ENCODE peak calls at places on chromosomes 7 and 10, in four cellular contexts. Z is tibial artery; U is left lung; R is CD8-positive, alpha-beta T cell. M is an unnamed sample. For H3K4me1 and H3K9me3, the result is how much of the 10 kb centered on the place peaks cover.

GRCh38 chr10:46227571-46228075 is 59.2 kb upstream of the ANTXRL start:
- DNase-seq in Z (peak), U (no peak), R (no peak), M (no peak)

GRCh38 chr10:22704348-22705341 is 9.7 kb downstream of the PIP4K2A start:
- DNase-seq in Z (no peak), R (no peak), U (no peak), M (no peak)

GRCh38 chr10:122141821-122142651 is 129.1 kb upstream of the BTBD16 start:
- DNase-seq in Z (peak), U (no peak), R (no peak), M (peak)

GRCh38 chr10:73899401-73899780 is 11.5 kb upstream of the PLAU start:
- DNase-seq in Z (no peak), R (no peak), U (no peak), M (no peak)

GRCh38 chr7:152050547-152050971 is 25.1 kb downstream of the GALNT11 start:
- DNase-seq in R (no peak), U (no peak), Z (no peak), M (no peak)

GRCh38 chr7:106878748-106879439 is 13.8 kb downstream of the PIK3CG start:
- DNase-seq in Z (no peak), U (no peak), R (no peak), M (no peak)

GRCh38 chr10:132756591-132756990 is 29.4 kb downstream of the NKX6-2 start:
- DNase-seq in R (no peak), U (no peak), Z (no peak), M (no peak)

GRCh38 chr7:128742206-128742605 is 3.0 kb downstream of the CALU start:
- DNase-seq in Z (no peak), R (no peak), U (no peak), M (no peak)

GRCh38 chr7:127253289-127254162 is 785 bp upstream of the GRM8 start:
- DNase-seq in U (peak), Z (peak), R (peak), M (peak)

GRCh38 chr7:103594186-103594585 is 148.2 kb upstream of the SLC26A5 start:
- DNase-seq in R (no peak), Z (no peak), U (no peak), M (no peak)

GRCh38 chr7:8442814-8443304 is 9.4 kb downstream of the NXPH1 start:
- DNase-seq in U (peak), R (no peak), Z (no peak), M (peak)

GRCh38 chr7:93711926-93712325 is 137.4 kb upstream of the CALCR start:
- DNase-seq in R (no peak), U (no peak), Z (no peak), M (no peak)

GRCh38 chr7:22667187-22667561 is 59.8 kb upstream of the IL6 start:
- DNase-seq in U (no peak), Z (no peak), R (no peak), M (no peak)
- H3K4me1 ChIP-seq in U (under half), Z (under half), R (under half), M (under half)

DNA sequence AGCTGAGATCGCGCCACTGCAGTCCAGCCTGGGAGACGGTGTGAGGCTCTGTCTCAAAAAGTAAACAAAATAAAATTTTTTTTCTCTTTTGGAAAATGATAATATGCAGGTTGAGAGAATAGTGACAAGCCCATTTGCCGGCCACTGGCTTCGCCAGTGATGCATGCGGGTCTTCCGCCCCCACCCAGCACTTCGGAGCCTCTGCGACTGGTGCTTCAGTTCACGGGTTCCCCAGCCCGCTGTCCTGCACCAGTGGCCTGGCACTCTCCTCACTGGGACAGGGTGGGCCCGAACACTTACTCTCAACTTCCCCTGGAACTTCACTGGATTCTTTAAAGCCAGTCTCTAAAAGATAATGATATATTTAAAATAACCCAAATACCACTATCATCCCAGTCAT is 2.7 kb downstream of the SUN1 start:
- DNase-seq in Z (no peak), R (no peak), U (no peak), M (no peak)
- H3K27ac ChIP-seq in Z (peak), R (no peak), U (no peak), M (peak)

GRCh38 chr7:28076421-28077163 is 104.0 kb downstream of the JAZF1 start:
- DNase-seq in Z (no peak), R (no peak), U (no peak), M (no peak)
- H3K9me3 ChIP-seq in Z (under half), R (under half), U (under half), M (under half)

GRCh38 chr10:6069101-6069931 is 7.1 kb upstream of the IL2RA start:
- DNase-seq in R (no peak), Z (peak), U (peak), M (no peak)
- H3K4me1 ChIP-seq in R (under half), Z (under half), U (under half), M (under half)

GRCh38 chr10:63711866-63712716 is 190.9 kb downstream of the REEP3 start:
- DNase-seq in U (peak), R (no peak), Z (peak), M (peak)

GRCh38 chr10:63712717-63713115 is 191.5 kb downstream of the REEP3 start:
- DNase-seq in R (no peak), U (no peak), Z (no peak), M (no peak)

GRCh38 chr10:63711361-63711760 is 190.2 kb downstream of the REEP3 start:
- DNase-seq in U (no peak), R (no peak), Z (peak), M (peak)

GRCh38 chr10:63708421-63708820 is 187.2 kb downstream of the REEP3 start:
- DNase-seq in Z (no peak), R (no peak), U (no peak), M (no peak)

DNA sequence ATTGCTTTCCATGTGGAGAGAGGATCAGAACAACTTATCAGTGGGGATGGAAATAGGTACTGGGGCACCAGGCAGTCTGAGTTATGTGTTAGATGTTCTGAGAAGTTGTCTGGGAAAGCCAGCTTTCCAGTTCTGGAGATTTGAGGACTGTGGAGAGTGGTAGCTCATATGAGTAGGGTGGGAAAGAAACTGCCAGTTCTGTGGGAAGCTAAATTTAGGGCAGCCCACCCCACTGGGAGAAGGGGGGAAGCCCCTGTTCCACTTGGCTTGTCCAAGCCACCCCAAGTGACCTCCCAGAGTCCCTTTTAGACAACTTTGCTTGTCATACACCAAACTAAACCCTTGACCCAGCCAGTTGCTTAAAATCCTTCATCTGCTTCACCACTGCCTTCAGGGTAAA is 189.5 kb downstream of the REEP3 start:
- DNase-seq in R (no peak), U (no peak), Z (no peak), M (no peak)
- H3K27ac ChIP-seq in R (no peak), U (no peak), Z (peak), M (peak)

GRCh38 chr7:46468753-46469356 is 547.8 kb upstream of the IGFBP3 start:
- DNase-seq in R (no peak), U (no peak), Z (no peak), M (no peak)
- H3K9me3 ChIP-seq in R (under half), U (under half), Z (half or more), M (half or more)

M was measured in psoas muscle.